ENCODE peak calls at places on chromosomes 12 and 14, in four cellular contexts. N is breast epithelium, I is HCT116, X is K562. U is an unnamed sample.

GRCh38 chr14:70642313-70643235 is 858 bp downstream of the TTC9 start:
- DNase-seq in X (no peak), N (no peak), I (no peak), U (no peak)

GRCh38 chr14:31937730-31938346 is 139.3 kb upstream of the ARHGAP5 start:
- DNase-seq in X (peak), N (peak), I (peak), U (no peak)

GRCh38 chr14:59904184-59904583 is 15.8 kb upstream of the LRRC9 start:
- DNase-seq in I (no peak), N (no peak), X (no peak), U (no peak)

GRCh38 chr14:94751321-94751720 is 18.6 kb downstream of the GSC start:
- DNase-seq in X (no peak), I (no peak), N (no peak), U (no peak)

GRCh38 chr12:9848899-9849298 is 20.3 kb downstream of the CLEC2B start:
- DNase-seq in X (no peak), I (no peak), N (no peak), U (no peak)

GRCh38 chr12:53683494-53683893 is 7.6 kb upstream of the ATP5MC2 start:
- DNase-seq in I (no peak), X (no peak), N (no peak), U (no peak)

GRCh38 chr14:74314576-74314975 is 11.8 kb upstream of the ABCD4 start:
- DNase-seq in X (no peak), I (no peak), N (no peak), U (no peak)

GRCh38 chr14:69610020-69610858 is 1.2 kb upstream of the SUSD6 start:
- DNase-seq in I (no peak), X (no peak), N (no peak), U (no peak)

GRCh38 chr14:74501135-74501614 is 7.6 kb downstream of the ISCA2 start:
- DNase-seq in X (peak), N (peak), I (no peak), U (no peak)

GRCh38 chr12:114817491-114818440 is 133.8 kb upstream of the TBX3 start:
- DNase-seq in X (no peak), I (no peak), N (no peak), U (no peak)

GRCh38 chr14:95038521-95039250 is 118.6 kb downstream of the DICER1 start:
- DNase-seq in X (no peak), N (no peak), I (no peak), U (no peak)

GRCh38 chr12:121653999-121654398 is 15.5 kb downstream of the MORN3 start:
- DNase-seq in N (no peak), I (no peak), X (peak), U (no peak)

GRCh38 chr12:68532204-68532886 is 78.4 kb upstream of the RAP1B start:
- DNase-seq in X (no peak), N (no peak), I (no peak), U (no peak)

GRCh38 chr14:75837151-75837787 is 144.5 kb downstream of the TGFB3 start:
- DNase-seq in X (no peak), N (no peak), I (no peak), U (no peak)

GRCh38 chr14:37669242-37669641 is 73.8 kb downstream of the TTC6 start:
- DNase-seq in I (peak), N (no peak), X (no peak), U (no peak)
- TF ChIP-seq CTCF in I (no peak), N (no peak), X (no peak), U (no peak)

DNA sequence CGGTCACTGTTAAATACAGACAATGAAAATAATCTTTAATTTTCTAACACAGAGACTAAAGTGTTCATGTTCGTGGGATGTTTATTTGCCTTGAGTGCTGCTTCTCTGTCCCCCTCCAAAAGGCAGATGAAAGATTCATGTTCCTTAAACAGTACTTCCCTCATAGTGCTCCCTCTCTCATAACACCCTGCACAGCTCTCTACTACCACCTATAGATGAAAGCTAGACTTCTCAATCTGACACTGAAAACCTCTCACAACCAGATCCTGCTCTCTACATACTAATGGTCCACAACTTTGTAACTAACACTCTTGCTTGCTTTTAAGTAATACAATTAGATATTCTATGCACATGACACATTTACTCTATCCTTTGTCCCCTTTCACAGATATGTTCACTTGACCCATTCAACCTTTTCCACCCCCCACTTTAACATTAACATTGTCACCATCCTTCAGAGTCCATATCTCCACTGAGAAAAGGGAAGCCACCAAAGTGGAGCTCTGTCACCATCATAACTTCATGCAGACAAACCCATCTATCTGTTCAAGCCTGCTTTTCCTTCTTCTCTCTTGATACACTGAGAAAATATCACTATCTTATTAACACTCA is 266.4 kb upstream of the USP15 start:
- DNase-seq in I (peak), N (no peak), X (peak), U (no peak)
- TF ChIP-seq CTCF in I (peak), N (peak), X (peak), U (peak)

DNA sequence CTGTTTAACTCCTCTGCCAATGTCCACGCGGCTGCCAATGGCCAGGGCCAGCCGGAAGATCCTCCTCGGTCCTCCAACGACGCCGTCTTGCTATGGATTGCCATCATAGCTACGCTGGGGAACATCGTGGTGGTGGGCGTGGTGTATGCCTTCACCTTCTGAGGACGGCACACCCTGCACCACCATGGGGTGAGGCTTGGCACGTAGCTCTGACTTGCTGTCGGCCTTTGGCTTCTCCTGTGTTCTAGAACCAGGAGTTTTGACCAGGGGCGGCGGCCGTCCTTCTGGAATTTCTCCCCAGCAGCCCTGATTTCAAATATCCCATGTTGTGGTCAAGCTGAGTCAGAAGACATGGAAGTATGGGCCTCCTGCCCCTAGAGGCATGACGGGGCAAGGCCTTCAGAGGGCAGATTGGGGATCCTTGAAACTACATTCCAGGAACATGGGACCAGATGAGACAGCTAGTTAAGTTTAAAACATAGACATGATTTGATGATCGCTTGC is 47.5 kb downstream of the C14orf132 start:
- DNase-seq in I (no peak), X (no peak), N (no peak), U (no peak)
- TF ChIP-seq CTCF in I (no peak), X (no peak), N (no peak), U (no peak)

GRCh38 chr14:102586420-102587119 is 5.9 kb upstream of the RCOR1 start:
- DNase-seq in I (no peak), N (no peak), X (no peak), U (no peak)
- TF ChIP-seq CTCF in I (no peak), N (no peak), X (no peak), U (no peak)

DNA sequence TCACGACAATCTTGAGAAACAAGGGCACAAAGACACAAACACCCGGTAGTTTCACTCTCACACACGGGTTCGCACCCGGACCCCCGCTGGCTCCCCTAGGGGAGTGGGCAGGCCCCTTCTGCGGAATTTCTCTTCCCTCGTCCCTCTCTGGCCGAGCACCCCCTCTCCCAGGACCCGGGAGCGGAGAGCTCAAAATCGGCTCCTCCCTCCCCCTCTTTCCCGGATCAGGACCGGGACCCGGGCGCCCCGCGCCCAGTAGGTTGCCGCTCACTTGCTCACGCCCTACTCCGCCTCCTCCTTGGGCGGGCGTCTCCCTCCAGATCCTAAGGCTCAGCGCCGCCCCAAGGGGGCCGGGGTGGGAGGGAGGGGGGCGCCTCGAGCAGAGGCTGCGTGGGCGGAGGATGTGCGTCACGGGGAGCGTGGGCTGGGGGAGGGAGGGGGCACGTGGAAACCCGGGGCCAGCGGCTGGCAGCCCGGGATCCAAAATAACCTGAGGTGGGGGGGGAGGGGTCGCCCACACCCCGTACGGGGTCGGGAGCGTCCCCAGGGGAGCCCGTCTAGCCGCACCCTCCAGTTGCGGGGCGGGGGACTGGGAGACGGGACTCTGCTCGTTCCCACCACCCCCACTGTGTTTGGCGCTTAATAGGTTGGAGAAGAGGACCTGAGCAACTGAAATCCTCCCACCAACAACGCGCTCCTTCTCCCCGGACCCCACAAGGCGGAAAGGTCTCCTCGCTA is 1.8 kb upstream of the NAB2 start:
- DNase-seq in X (peak), N (peak), I (peak), U (peak)
- TF ChIP-seq CTCF in X (no peak), N (no peak), I (no peak), U (no peak)

GRCh38 chr12:103495783-103496456 is at the start of gene C12orf42:
- DNase-seq in N (peak), X (peak), I (peak), U (no peak)
- TF ChIP-seq CTCF in N (peak), X (peak), I (peak), U (peak)